ENCODE peak calls at places on chromosomes 6 and 20, in four cellular contexts. F is NCI-H2029 treated with DMSO at 0.1 percent for 48 hours, H is RPMI7951, E is psoas muscle. O is an unnamed sample.

GRCh38 chr6:159203304-159204005 is 34.3 kb downstream of the FNDC1 start:
- DNase-seq in H (peak), E (peak), F (no peak), O (peak)

GRCh38 chr20:51087306-51087705 is 64.4 kb upstream of the KCNG1 start:
- DNase-seq in F (no peak), E (no peak), H (no peak), O (no peak)

GRCh38 chr6:43770417-43771209 is 602 bp downstream of the VEGFA start:
- DNase-seq in E (peak), F (peak), H (peak), O (peak)

GRCh38 chr6:19734061-19734460 is 103.1 kb upstream of the ID4 start:
- DNase-seq in E (no peak), F (no peak), H (no peak), O (no peak)

GRCh38 chr6:15370730-15371129 is 124.9 kb downstream of the JARID2 start:
- DNase-seq in F (no peak), H (no peak), E (no peak), O (no peak)

GRCh38 chr6:157904999-157905398 is 76.7 kb upstream of the SYNJ2 start:
- DNase-seq in F (no peak), H (no peak), E (no peak), O (no peak)

GRCh38 chr6:128723667-128724066 is 159.3 kb upstream of the LAMA2 start:
- DNase-seq in H (peak), E (no peak), F (no peak), O (peak)

GRCh38 chr20:19682249-19682648 is 75.8 kb upstream of the RIN2 start:
- DNase-seq in F (no peak), H (no peak), E (no peak), O (no peak)

GRCh38 chr6:96852605-96853004 is 15.3 kb upstream of the GPR63 start:
- DNase-seq in H (no peak), F (no peak), E (no peak), O (no peak)

GRCh38 chr6:151627689-151628444 is 134.1 kb downstream of the CCDC170 start:
- DNase-seq in H (peak), F (no peak), E (no peak), O (peak)

O was measured in Daoy.